ENCODE peak calls at places on chromosomes 11 and 22, in five cellular contexts. Z is CD8-positive, alpha-beta T cell; U is body of pancreas; T is WERI-Rb-1; F is Karpas-422. C is an unnamed sample.

GRCh38 chr11:16815047-16815767 is 76.8 kb downstream of the C11orf58 start:
- DNase-seq in Z (no peak), U (peak), T (no peak), F (no peak), C (peak)

GRCh38 chr22:33743756-33744155 is 176.5 kb downstream of the LARGE1 start:
- DNase-seq in U (no peak), Z (no peak), F (no peak), T (no peak), C (no peak)

GRCh38 chr22:39219071-39220050 is 25.4 kb downstream of the PDGFB start:
- DNase-seq in U (no peak), F (peak), T (peak), Z (no peak), C (no peak)

GRCh38 chr11:129285387-129285786 is 90.3 kb upstream of the BARX2 start:
- DNase-seq in T (no peak), F (no peak), Z (no peak), U (no peak), C (no peak)

GRCh38 chr22:35312198-35313059 is 12.7 kb downstream of the TOM1 start:
- DNase-seq in T (no peak), U (peak), Z (no peak), F (no peak), C (no peak)

GRCh38 chr11:94678236-94678635 is 89.9 kb upstream of the AMOTL1 start:
- DNase-seq in F (no peak), U (no peak), T (no peak), Z (no peak), C (peak)

GRCh38 chr11:95232666-95233065 is 1.7 kb upstream of the SESN3 start:
- DNase-seq in F (no peak), Z (no peak), U (no peak), T (no peak), C (no peak)

GRCh38 chr11:128346808-128347207 is 240.6 kb downstream of the ETS1 start:
- DNase-seq in F (no peak), Z (no peak), T (no peak), U (no peak), C (no peak)

GRCh38 chr11:107387666-107388065 is 70.0 kb downstream of the CWF19L2 start:
- DNase-seq in F (no peak), T (no peak), Z (no peak), U (no peak), C (no peak)

GRCh38 chr11:69234171-69234570 is 59.8 kb upstream of the MYEOV start:
- DNase-seq in T (no peak), F (no peak), Z (no peak), U (no peak), C (no peak)

DNA sequence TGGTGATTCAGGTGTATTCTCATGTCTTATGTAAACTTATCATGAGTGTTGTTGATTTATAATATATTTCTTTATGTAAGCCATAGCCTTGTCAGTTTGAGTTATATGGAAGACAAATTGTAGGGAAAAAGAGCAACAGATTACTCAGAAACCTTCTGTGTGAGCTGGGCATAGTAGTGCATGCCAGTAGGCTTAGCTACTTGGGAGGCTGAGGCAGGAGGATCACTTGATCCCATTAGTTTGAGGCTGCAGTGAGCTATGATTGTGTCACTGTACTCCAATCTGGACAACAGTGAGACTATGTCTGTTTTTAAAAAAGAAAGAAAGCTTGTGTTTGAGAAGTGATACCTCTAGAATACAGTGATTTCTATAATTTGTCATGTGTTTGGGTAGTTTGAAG is 2.2 kb upstream of the RAB30 start:
- DNase-seq in Z (no peak), F (no peak), T (no peak), U (no peak), C (no peak)
- H3K27ac ChIP-seq in Z (no peak), F (peak), T (no peak), U (no peak), C (no peak)

DNA sequence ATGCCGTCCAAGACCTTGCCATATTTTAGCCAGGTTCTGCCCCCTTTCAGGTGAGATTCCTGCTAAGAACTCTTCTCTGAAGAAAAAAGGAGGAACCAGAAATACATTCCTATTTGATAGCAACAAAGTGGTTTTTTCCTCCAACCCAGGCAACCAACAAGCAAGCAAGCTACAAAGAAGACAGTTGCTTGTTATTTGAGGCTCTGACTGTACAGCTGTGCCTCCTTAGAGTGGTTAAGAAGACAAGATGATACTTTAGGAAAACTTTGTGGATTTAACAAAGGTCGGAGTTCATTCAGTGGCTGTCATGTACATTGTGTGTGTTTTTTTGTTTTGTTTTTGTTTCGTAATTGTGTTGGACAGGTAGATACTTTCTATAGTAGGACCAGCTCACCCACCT is 21.7 kb downstream of the TEAD1 start:
- DNase-seq in Z (no peak), U (no peak), T (no peak), F (no peak), C (no peak)
- H3K27ac ChIP-seq in Z (no peak), U (no peak), T (no peak), F (no peak), C (no peak)

DNA sequence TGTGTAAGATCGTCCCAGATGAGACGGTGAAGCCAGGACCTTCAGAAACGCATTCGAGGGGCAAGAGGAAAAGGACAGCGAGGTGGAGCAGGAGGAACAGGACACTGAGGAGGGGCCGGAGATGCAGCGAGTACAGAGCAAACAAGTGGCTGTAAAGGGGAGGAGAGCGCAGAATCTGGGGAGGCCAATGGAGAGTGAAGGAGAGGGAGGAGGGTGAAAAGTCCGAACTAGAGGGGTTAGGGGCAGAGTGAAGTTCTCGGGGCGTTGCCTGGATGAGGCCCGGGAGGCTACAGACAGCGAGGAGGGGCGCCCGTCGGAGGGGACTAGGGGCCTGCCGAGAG is 8.8 kb upstream of the PPIL2 start:
- DNase-seq in U (no peak), Z (no peak), T (no peak), F (no peak), C (no peak)
- H3K27ac ChIP-seq in U (no peak), Z (no peak), T (peak), F (no peak), C (no peak)

DNA sequence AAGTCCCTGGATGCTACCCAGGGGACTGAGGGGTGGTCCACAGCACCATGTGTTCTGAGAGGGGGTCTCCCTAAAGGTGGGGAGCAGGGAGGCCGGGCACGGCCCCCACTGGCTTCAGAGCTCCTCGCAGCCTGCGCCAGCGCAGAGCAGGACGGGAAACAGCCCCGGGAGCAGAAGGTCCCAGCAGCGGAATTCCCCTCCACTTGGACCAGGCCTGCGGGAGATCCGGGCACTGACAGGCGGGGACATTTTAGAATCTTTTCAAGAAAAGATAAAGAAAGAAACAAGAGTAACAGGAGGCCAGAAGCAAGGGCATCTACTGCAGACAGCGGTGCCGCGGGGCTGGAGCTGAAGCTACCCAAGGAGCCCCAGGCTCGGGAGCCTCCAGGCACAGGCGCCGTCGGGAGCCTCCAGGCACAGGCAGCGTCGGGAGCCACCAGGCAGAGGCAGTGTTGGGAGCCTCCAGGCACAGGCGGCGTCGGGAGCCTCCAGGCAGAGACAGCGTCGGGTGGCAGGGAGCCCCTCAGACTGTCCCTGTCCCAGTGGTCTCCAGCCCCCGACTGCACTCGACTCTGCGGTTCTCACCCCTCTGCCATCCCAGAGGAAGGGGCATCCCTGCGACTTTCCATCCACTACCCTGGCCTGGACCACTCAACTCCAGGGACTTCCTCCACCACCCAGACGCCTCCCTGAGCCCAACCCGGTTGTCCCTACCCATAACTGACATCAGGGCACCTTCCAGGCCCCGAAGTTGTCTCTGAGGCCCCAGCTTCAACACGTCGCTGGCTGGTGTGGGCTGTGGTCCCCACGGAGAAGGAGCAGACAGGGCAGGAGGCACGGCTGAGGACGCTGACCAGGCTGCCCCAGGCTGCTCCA is 211.1 kb downstream of the BRD1 start:
- DNase-seq in U (no peak), Z (no peak), T (no peak), F (no peak), C (no peak)
- H3K27ac ChIP-seq in U (no peak), Z (no peak), T (no peak), F (no peak), C (no peak)

GRCh38 chr11:10896493-10896892 is 38.6 kb upstream of the ZBED5 start:
- DNase-seq in F (no peak), Z (no peak), T (no peak), U (no peak), C (no peak)

GRCh38 chr11:10893713-10894112 is 35.9 kb upstream of the ZBED5 start:
- DNase-seq in Z (no peak), T (no peak), U (no peak), F (no peak), C (no peak)

GRCh38 chr11:10894666-10895065 is 36.8 kb upstream of the ZBED5 start:
- DNase-seq in Z (no peak), F (no peak), T (no peak), U (no peak), C (no peak)

GRCh38 chr11:10897150-10897549 is 39.3 kb upstream of the ZBED5 start:
- DNase-seq in U (no peak), F (no peak), Z (no peak), T (no peak), C (no peak)

GRCh38 chr11:10895285-10895684 is 37.4 kb upstream of the ZBED5 start:
- DNase-seq in T (no peak), Z (no peak), F (no peak), U (no peak), C (no peak)
- H3K27ac ChIP-seq in T (no peak), Z (no peak), F (no peak), U (no peak), C (no peak)

GRCh38 chr11:33634291-33634834 is 66.3 kb downstream of the C11orf91 start:
- DNase-seq in T (no peak), U (no peak), Z (no peak), F (no peak), C (no peak)

GRCh38 chr11:33636104-33636503 is 64.5 kb downstream of the C11orf91 start:
- DNase-seq in F (no peak), U (no peak), T (no peak), Z (no peak), C (no peak)

GRCh38 chr11:33631749-33632091 is 68.9 kb downstream of the C11orf91 start:
- DNase-seq in Z (no peak), U (no peak), F (no peak), T (no peak), C (no peak)

GRCh38 chr11:33633251-33634003 is 67.2 kb downstream of the C11orf91 start:
- DNase-seq in F (peak), U (no peak), T (no peak), Z (no peak), C (no peak)

DNA sequence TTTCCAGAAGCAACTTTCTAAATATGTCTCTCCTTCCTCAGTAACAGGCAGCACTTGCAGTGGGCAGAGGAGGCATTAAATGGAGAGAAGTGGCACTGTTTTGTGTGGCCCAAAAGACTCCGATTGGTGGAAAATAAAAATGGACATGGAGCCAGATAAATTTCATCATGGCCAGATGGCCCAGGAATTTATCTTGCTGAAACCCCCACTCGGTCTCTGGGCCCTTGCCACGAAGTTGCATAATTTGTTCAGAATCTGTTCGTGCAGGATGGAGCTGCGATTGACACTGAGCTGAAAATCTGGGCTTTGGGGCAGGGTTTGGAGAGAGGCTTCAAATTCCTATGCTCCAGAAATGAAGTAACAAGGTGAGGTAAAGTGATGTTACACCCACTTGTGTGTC is 65.5 kb downstream of the C11orf91 start:
- DNase-seq in T (no peak), F (peak), U (peak), Z (no peak), C (no peak)
- H3K27ac ChIP-seq in T (no peak), F (no peak), U (no peak), Z (no peak), C (no peak)

GRCh38 chr22:44684506-44685383 is 17.3 kb upstream of the PRR5 start:
- DNase-seq in U (peak), F (peak), Z (peak), T (peak), C (peak)

GRCh38 chr22:44685384-44686056 is 16.5 kb upstream of the PRR5 start:
- DNase-seq in U (peak), T (peak), Z (peak), F (peak), C (peak)

GRCh38 chr22:44683881-44684280 is 18.1 kb upstream of the PRR5 start:
- DNase-seq in T (no peak), Z (no peak), F (no peak), U (no peak), C (no peak)

GRCh38 chr22:44682556-44683168 is 19.3 kb upstream of the PRR5 start:
- DNase-seq in U (no peak), F (no peak), Z (no peak), T (no peak), C (no peak)

DNA sequence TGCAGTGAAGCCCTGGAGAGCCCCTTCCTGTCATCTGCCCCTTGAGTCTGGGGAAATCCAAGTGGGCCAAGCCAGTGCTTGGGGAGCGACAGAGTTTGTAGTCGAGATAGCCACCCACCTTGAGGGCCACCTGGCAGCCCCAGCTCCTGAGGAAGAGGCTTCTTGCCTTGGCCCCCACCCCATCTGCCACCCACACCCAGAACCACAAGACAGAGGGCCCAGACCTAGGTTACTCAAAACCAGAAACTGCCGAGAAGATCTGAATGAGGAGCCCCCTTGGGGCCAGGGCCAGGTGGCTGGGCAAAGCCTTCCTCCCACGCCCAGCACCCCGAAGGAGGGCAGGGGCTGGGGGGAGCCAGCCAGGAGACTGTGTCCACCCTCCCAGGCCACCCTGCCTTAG is 18.8 kb upstream of the PRR5 start:
- DNase-seq in T (no peak), Z (no peak), U (no peak), F (no peak), C (no peak)
- H3K27ac ChIP-seq in T (no peak), Z (no peak), U (no peak), F (no peak), C (no peak)

GRCh38 chr22:37485006-37485713 is 1.0 kb downstream of the MFNG start:
- DNase-seq in T (peak), F (peak), U (no peak), Z (peak), C (no peak)

GRCh38 chr22:37485714-37486223 is 415 bp downstream of the MFNG start:
- DNase-seq in T (no peak), Z (no peak), F (peak), U (no peak), C (no peak)

GRCh38 chr22:37487559-37487958 is 1.4 kb upstream of the MFNG start:
- DNase-seq in T (peak), F (no peak), Z (no peak), U (no peak), C (no peak)

GRCh38 chr22:37487129-37487528 is 945 bp upstream of the MFNG start:
- DNase-seq in T (no peak), F (no peak), U (no peak), Z (no peak), C (no peak)

DNA sequence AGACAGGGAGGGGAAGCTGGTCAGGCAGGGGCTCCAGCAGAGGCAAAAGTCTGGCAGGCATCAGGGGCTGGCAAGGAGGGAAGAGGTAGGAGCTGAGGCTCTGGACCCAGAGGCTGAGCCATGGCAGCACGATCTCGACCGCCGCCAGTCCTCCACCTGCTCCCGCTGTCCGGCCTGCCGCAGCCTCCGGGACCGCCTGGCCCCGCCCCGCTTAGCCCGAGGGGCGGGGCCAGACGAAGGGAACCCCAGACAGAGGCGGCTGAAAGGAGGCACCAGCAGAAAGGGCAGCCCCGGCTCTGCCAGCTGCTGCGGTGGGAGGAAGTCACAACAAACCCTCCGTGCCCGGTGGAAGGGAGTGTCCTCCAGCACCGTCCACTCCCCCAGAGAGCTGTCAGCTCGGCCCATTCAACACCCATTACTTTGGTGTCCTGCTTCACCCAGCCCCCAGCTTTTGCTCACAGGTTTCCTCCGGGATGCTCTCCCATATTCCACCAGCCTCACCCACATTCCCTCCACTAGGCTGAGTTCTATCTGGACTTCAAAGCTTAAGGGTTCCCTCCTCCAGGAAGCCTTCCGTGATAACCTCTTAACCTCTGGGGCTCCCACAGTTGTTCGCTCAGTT is at the start of gene MFNG:
- DNase-seq in T (peak), U (peak), F (peak), Z (peak), C (peak)
- H3K27ac ChIP-seq in T (peak), U (no peak), F (peak), Z (peak), C (peak)

C was measured in prostate gland.